ENCODE peak calls at places on chromosomes 11 and 22, in nine cellular contexts. Q, J, R, N, U, T, A, V and H are unnamed samples.

GRCh38 chr22:17305076-17305475 is 64.2 kb upstream of the CECR2 start:
- DNase-seq in U (no peak), N (no peak), J (no peak), V (no peak), Q (no peak), T (no peak), R (no peak), A (no peak), H (no peak)

GRCh38 chr11:111177037-111177988 is 68.2 kb upstream of the POU2AF2 start:
- DNase-seq in V (no peak), Q (no peak), N (no peak), J (peak), U (no peak), T (no peak), R (no peak), A (no peak), H (no peak)

GRCh38 chr22:48429621-48430020 is 1398.1 kb downstream of the BRD1 start:
- DNase-seq in A (no peak), T (no peak), Q (no peak), U (no peak), N (no peak), R (no peak), V (no peak), J (no peak), H (no peak)

GRCh38 chr22:33111491-33111890 is 53.3 kb upstream of the SYN3 start:
- DNase-seq in T (no peak), A (no peak), N (no peak), U (no peak), Q (no peak), J (no peak), V (no peak), R (no peak), H (no peak)

GRCh38 chr11:112962854-112963367 is 1.7 kb downstream of the NCAM1 start:
- DNase-seq in T (peak), A (no peak), U (no peak), J (no peak), V (peak), N (peak), Q (no peak), R (no peak), H (peak)

GRCh38 chr11:48095779-48096470 is 115.6 kb downstream of the PTPRJ start:
- DNase-seq in V (peak), R (no peak), J (no peak), U (no peak), T (no peak), Q (no peak), N (no peak), A (no peak), H (peak)

GRCh38 chr11:92311616-92312449 is 87.2 kb downstream of the FAT3 start:
- DNase-seq in J (no peak), Q (peak), V (no peak), A (no peak), R (no peak), N (no peak), U (peak), T (no peak), H (peak)

GRCh38 chr22:40024201-40025061 is 29.7 kb downstream of the FAM83F start:
- DNase-seq in A (peak), N (peak), J (peak), U (peak), R (no peak), T (peak), Q (peak), V (peak), H (peak)

GRCh38 chr11:30825723-30826122 is 239.6 kb upstream of the MPPED2 start:
- DNase-seq in R (no peak), Q (no peak), V (no peak), U (no peak), T (no peak), J (no peak), N (no peak), A (no peak), H (no peak)

GRCh38 chr11:110430267-110431211 is 791 bp downstream of the FDX1 start:
- DNase-seq in R (no peak), N (no peak), T (no peak), U (peak), A (no peak), Q (peak), J (peak), V (no peak), H (peak)

GRCh38 chr11:82682003-82682751 is 51.5 kb downstream of the FAM181B start:
- DNase-seq in T (no peak), V (no peak), A (peak), N (no peak), Q (peak), R (peak), U (peak), J (peak), H (peak)

GRCh38 chr22:34931026-34931425 is 134.9 kb upstream of the ISX start:
- DNase-seq in N (no peak), Q (no peak), V (no peak), T (no peak), U (no peak), J (no peak), R (no peak), A (no peak), H (no peak)

GRCh38 chr11:1785749-1786261 is 22.1 kb upstream of the CTSD start:
- DNase-seq in R (no peak), J (no peak), V (no peak), A (peak), N (no peak), T (no peak), U (no peak), Q (no peak), H (peak)

GRCh38 chr11:69670158-69670845 is 4.9 kb downstream of the LTO1 start:
- DNase-seq in A (peak), V (peak), N (peak), T (peak), U (peak), Q (peak), J (peak), R (no peak), H (peak)

GRCh38 chr11:101617735-101618332 is 34.0 kb upstream of the TRPC6 start:
- DNase-seq in T (no peak), Q (peak), A (peak), J (no peak), N (no peak), V (no peak), R (no peak), U (no peak), H (peak)

GRCh38 chr11:10287140-10287539 is 6.9 kb downstream of the SBF2 start:
- DNase-seq in R (no peak), V (no peak), J (no peak), U (no peak), N (no peak), T (no peak), Q (peak), A (no peak), H (no peak)

GRCh38 chr22:40420341-40421081 is 50.1 kb downstream of the SGSM3 start:
- DNase-seq in U (no peak), R (no peak), Q (no peak), T (no peak), A (no peak), V (no peak), N (no peak), J (no peak), H (no peak)

GRCh38 chr11:111355956-111356659 is 23.0 kb downstream of the POU2AF1 start:
- DNase-seq in N (no peak), Q (no peak), V (no peak), J (no peak), T (no peak), A (no peak), U (no peak), R (no peak), H (no peak)

GRCh38 chr11:63243533-63243932 is at the start of gene SLC22A25:
- DNase-seq in A (peak), T (no peak), V (no peak), N (no peak), Q (no peak), R (no peak), U (peak), J (no peak), H (peak)

GRCh38 chr11:28939381-28939780 is 831.2 kb downstream of the METTL15 start:
- DNase-seq in A (no peak), V (no peak), N (no peak), Q (no peak), J (no peak), U (no peak), R (no peak), T (no peak), H (peak)

GRCh38 chr22:42364641-42365336 is 67.4 kb downstream of the NFAM1 start:
- DNase-seq in U (peak), A (no peak), Q (peak), R (no peak), J (no peak), V (no peak), N (no peak), T (no peak), H (peak)

GRCh38 chr11:81010631-81011030 is 1569.8 kb upstream of the TENM4 start:
- DNase-seq in T (no peak), N (no peak), V (no peak), R (peak), J (no peak), Q (no peak), U (no peak), A (no peak), H (no peak)

GRCh38 chr11:105229257-105229656 is 89.7 kb upstream of the CARD18 start:
- DNase-seq in Q (peak), N (no peak), R (no peak), J (no peak), V (no peak), A (peak), T (no peak), U (peak), H (peak)

GRCh38 chr11:119152043-119152442 is 3.2 kb downstream of the ABCG4 start:
- DNase-seq in U (no peak), N (no peak), A (no peak), Q (no peak), V (no peak), J (no peak), R (no peak), T (no peak), H (no peak)

GRCh38 chr11:111514216-111515031 is at the start of gene HOATZ:
- DNase-seq in Q (no peak), J (no peak), R (no peak), U (no peak), A (no peak), N (no peak), T (no peak), V (no peak), H (no peak)

GRCh38 chr22:39225591-39225990 is 19.2 kb downstream of the PDGFB start:
- DNase-seq in Q (no peak), U (no peak), J (no peak), N (no peak), R (no peak), A (no peak), V (no peak), T (no peak), H (no peak)

GRCh38 chr11:57288771-57289579 is 35.8 kb downstream of the TNKS1BP1 start:
- DNase-seq in A (peak), V (no peak), T (no peak), J (no peak), U (peak), R (no peak), N (no peak), Q (peak), H (peak)

GRCh38 chr11:7275133-7275532 is 23.4 kb downstream of the SYT9 start:
- DNase-seq in Q (no peak), T (no peak), R (no peak), U (no peak), A (no peak), N (no peak), J (no peak), V (no peak), H (no peak)
- TF ChIP-seq CTCF in Q (no peak), T (no peak), R (no peak), U (no peak), A (no peak), N (no peak), J (no peak), V (no peak), H (no peak)

GRCh38 chr22:20980938-20981722 is 967 bp upstream of the LZTR1 start:
- DNase-seq in Q (no peak), N (no peak), T (no peak), A (no peak), U (no peak), V (no peak), J (no peak), R (no peak), H (no peak)

GRCh38 chr22:20981787-20982562 is at the start of gene LZTR1:
- DNase-seq in A (peak), J (peak), U (peak), R (no peak), N (peak), Q (peak), T (peak), V (peak), H (peak)

GRCh38 chr22:20982563-20982882 is 426 bp downstream of the LZTR1 start:
- DNase-seq in U (no peak), T (no peak), V (no peak), Q (no peak), A (no peak), R (no peak), N (no peak), J (no peak), H (no peak)

GRCh38 chr22:20985720-20986119 is 3.6 kb downstream of the LZTR1 start:
- DNase-seq in R (no peak), J (no peak), V (no peak), T (no peak), Q (no peak), U (no peak), A (no peak), N (no peak), H (no peak)

GRCh38 chr22:20983081-20983745 is 1.1 kb downstream of the LZTR1 start:
- DNase-seq in Q (peak), A (no peak), V (no peak), T (no peak), J (no peak), N (no peak), U (no peak), R (no peak), H (no peak)
- H3K4me3 ChIP-seq in Q (peak), A (peak), V (no peak), T (peak), J (peak), N (peak), U (peak), R (peak), H (peak)

GRCh38 chr11:102832612-102833011 is 10.8 kb downstream of the MMP3 start:
- DNase-seq in N (no peak), U (no peak), J (no peak), V (no peak), T (no peak), Q (no peak), A (no peak), R (no peak), H (no peak)

GRCh38 chr11:102829671-102830070 is 13.7 kb downstream of the MMP3 start:
- DNase-seq in Q (no peak), J (no peak), U (no peak), T (no peak), R (no peak), N (no peak), A (no peak), V (no peak), H (no peak)

GRCh38 chr11:102831709-102832492 is 11.5 kb downstream of the MMP3 start:
- DNase-seq in J (peak), R (no peak), U (no peak), T (no peak), V (no peak), Q (no peak), N (no peak), A (peak), H (peak)

GRCh38 chr11:102830328-102830727 is 13.1 kb downstream of the MMP3 start:
- DNase-seq in A (peak), U (no peak), T (no peak), V (no peak), R (no peak), J (no peak), Q (peak), N (no peak), H (peak)

GRCh38 chr11:102831128-102831708 is 12.2 kb downstream of the MMP3 start:
- DNase-seq in U (peak), T (no peak), A (peak), R (no peak), Q (peak), N (peak), J (peak), V (peak), H (peak)
- TF ChIP-seq CTCF in U (peak), T (no peak), A (peak), R (peak), Q (peak), N (no peak), J (peak), V (peak), H (peak)

GRCh38 chr11:60378359-60378758 is at the start of gene MS4A7:
- DNase-seq in U (no peak), V (peak), T (no peak), J (peak), Q (no peak), R (no peak), N (peak), A (no peak), H (no peak)
- H3K4me3 ChIP-seq in U (no peak), V (no peak), T (peak), J (no peak), Q (no peak), R (no peak), N (no peak), A (no peak), H (no peak)

DNA sequence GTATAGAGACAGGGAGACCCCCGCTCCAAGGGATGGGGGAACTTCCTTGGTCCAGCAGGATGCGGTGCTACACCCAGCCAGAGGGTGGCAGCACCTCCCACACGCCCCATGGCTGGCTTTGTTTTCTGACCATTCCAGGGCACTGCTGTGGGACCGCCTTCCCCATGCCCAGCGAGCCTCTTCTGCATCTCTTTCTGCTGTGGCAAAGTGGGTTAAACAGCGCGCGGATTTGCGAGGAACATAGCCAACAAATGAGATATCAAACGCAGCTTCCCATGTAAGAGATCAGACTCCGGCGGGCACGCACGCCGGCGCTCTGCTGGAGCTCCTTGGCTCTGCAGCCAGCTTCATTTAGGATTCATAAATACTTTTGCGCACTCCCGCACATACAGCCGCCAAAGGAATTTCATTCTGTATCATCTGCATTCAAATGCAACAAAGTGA is 485.8 kb upstream of the CADM1 start:
- DNase-seq in N (no peak), T (no peak), R (no peak), J (no peak), Q (no peak), A (no peak), V (no peak), U (no peak), H (no peak)
- TF ChIP-seq CTCF in N (peak), T (peak), R (peak), J (peak), Q (peak), A (no peak), V (peak), U (peak), H (peak)

GRCh38 chr11:114059278-114059983 is at the start of gene ZBTB16:
- DNase-seq in A (peak), R (no peak), V (peak), T (peak), J (no peak), Q (no peak), U (peak), N (peak), H (no peak)
- H3K4me3 ChIP-seq in A (peak), R (peak), V (peak), T (peak), J (peak), Q (peak), U (peak), N (peak), H (peak)

GRCh38 chr11:12673924-12674570 is at the start of gene TEAD1:
- DNase-seq in N (peak), Q (peak), T (peak), R (no peak), J (peak), V (peak), U (peak), A (peak), H (peak)
- TF ChIP-seq CTCF in N (peak), Q (no peak), T (no peak), R (no peak), J (no peak), V (no peak), U (no peak), A (no peak), H (no peak)

GRCh38 chr11:61889831-61890230 is 1.5 kb downstream of the FADS3 start:
- DNase-seq in V (no peak), N (no peak), T (no peak), A (no peak), J (no peak), U (no peak), Q (no peak), R (no peak), H (no peak)
- H3K4me3 ChIP-seq in V (no peak), N (peak), T (peak), A (peak), J (no peak), U (peak), Q (peak), R (peak), H (peak)